ENCODE peak calls at places on chromosomes 16 and 17, in four cellular contexts. D is upper lobe of right lung, I is aorta, X is Peyer's patch. L is an unnamed sample.

GRCh38 chr17:28519236-28519635 is 13.1 kb downstream of the FOXN1 start:
- DNase-seq in D (no peak), I (no peak), X (no peak), L (no peak)

GRCh38 chr17:56754523-56755208 is 79.1 kb downstream of the C17orf67 start:
- DNase-seq in D (no peak), X (no peak), I (no peak), L (peak; percentile 26)

GRCh38 chr16:13982446-13982845 is 62.5 kb downstream of the ERCC4 start:
- DNase-seq in X (no peak), D (no peak), I (no peak), L (no peak)

GRCh38 chr17:42287305-42288077 is 807 bp upstream of the STAT5A start:
- DNase-seq in X (peak; percentile 76), I (peak; percentile 86), D (peak; percentile 80), L (peak; percentile 41)

GRCh38 chr16:4176794-4177438 is 60.7 kb upstream of the ADCY9 start:
- DNase-seq in D (no peak), X (peak; percentile 79), I (no peak), L (no peak)

GRCh38 chr17:12857592-12857991 is 68.3 kb downstream of the ARHGAP44 start:
- DNase-seq in D (no peak), X (no peak), I (no peak), L (no peak)

GRCh38 chr17:57045868-57046671 is 39.0 kb upstream of the AKAP1 start:
- DNase-seq in X (peak; percentile 59), I (peak; percentile 73), D (peak; percentile 83), L (peak; percentile 73)

GRCh38 chr16:20311548-20311947 is 15.8 kb downstream of the GP2 start:
- DNase-seq in X (no peak), I (no peak), D (no peak), L (no peak)

GRCh38 chr16:67269766-67270165 is 9.6 kb upstream of the PLEKHG4 start:
- DNase-seq in I (no peak), X (no peak), D (no peak), L (no peak)

GRCh38 chr17:29617481-29618271 is 5.0 kb downstream of the CORO6 start:
- DNase-seq in X (peak; percentile 95), D (peak; percentile 94), I (peak; percentile 90), L (peak; percentile 82)

GRCh38 chr16:46482895-46483294 is 138.3 kb downstream of the SHCBP1 start:
- DNase-seq in I (no peak), X (no peak), D (no peak), L (no peak)

GRCh38 chr17:35766903-35767510 is 6.3 kb downstream of the C17orf50 start:
- DNase-seq in I (no peak), X (peak; percentile 70), D (no peak), L (peak; percentile 34)

GRCh38 chr17:29807520-29808361 is 122.3 kb downstream of the SSH2 start:
- DNase-seq in I (peak; percentile 72), X (peak; percentile 88), D (peak; percentile 78), L (peak; percentile 55)

GRCh38 chr17:63550816-63551639 is 751 bp downstream of the DCAF7 start:
- DNase-seq in I (no peak), X (no peak), D (peak; percentile 53), L (peak; percentile 10)

GRCh38 chr17:63547083-63547523 is 3.2 kb upstream of the DCAF7 start:
- DNase-seq in D (no peak), X (no peak), I (no peak), L (no peak)

GRCh38 chr17:63549289-63549945 is 860 bp upstream of the DCAF7 start:
- DNase-seq in D (no peak), X (no peak), I (no peak), L (no peak)

GRCh38 chr17:63552211-63552610 is 1.9 kb downstream of the DCAF7 start:
- DNase-seq in D (no peak), I (no peak), X (no peak), L (no peak)

GRCh38 chr17:63549946-63550815 is at the start of gene DCAF7:
- DNase-seq in I (peak; percentile 100), D (peak; percentile 99), X (peak; percentile 100), L (peak; percentile 97)
- H3K4me1 ChIP-seq in I (peaks cover 3% of the 10 kb centered on the region), D (peaks cover 37% of the 10 kb centered on the region), X (peaks cover 15% of the 10 kb centered on the region), L (peaks cover 27% of the 10 kb centered on the region)

GRCh38 chr16:86909359-86910145 is 331.2 kb downstream of the FOXL1 start:
- DNase-seq in I (peak; percentile 19), X (no peak), D (no peak), L (no peak)

GRCh38 chr16:86910146-86910805 is 331.9 kb downstream of the FOXL1 start:
- DNase-seq in X (no peak), I (peak; percentile 16), D (no peak), L (no peak)

GRCh38 chr16:86910821-86911220 is 332.5 kb downstream of the FOXL1 start:
- DNase-seq in I (no peak), D (no peak), X (no peak), L (no peak)

GRCh38 chr16:86913886-86914285 is 335.5 kb downstream of the FOXL1 start:
- DNase-seq in X (no peak), D (no peak), I (no peak), L (no peak)

DNA sequence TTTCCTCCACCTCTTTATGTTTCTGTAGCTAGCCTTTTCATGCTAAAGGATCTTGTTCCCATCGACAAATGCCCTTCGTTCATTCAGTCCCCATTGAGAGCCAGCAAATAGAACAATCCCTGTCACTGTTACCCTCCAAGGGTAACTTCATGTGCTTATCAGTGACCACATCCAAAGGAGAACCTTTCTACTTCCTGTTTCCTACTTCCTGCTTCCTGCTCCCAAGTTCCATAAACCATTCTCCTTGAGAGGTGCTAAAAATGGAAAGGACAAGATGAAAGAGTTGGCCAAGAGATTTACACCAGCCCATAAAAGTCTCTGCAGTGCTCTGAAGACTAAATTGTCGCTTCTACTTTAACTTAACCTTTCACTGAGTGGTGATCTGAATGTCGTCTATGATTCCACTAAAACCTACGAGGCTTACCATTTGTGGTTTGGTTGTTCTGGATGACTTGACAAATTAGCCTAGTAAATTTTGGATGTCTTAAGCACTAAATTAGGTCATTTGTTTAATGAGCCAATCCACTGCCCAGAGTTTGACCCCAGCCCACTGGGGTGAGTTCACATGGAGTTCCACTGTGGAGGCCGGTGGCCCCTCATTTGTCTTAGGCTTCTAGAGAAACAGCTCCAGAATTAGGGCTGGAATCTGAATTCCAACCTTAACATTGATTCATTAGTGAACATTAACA is 333.1 kb downstream of the FOXL1 start:
- DNase-seq in D (no peak), X (no peak), I (no peak), L (no peak)
- H3K4me3 ChIP-seq in D (no peak overlapping the region), X (no peak overlapping the region), I (no peak overlapping the region), L (no peak overlapping the region)

GRCh38 chr17:82528484-82529265 is 9.1 kb downstream of the FOXK2 start:
- DNase-seq in D (no peak), X (peak; percentile 73), I (peak; percentile 63), L (no peak)

GRCh38 chr17:82531431-82531881 is 11.9 kb downstream of the FOXK2 start:
- DNase-seq in X (no peak), D (no peak), I (no peak), L (no peak)

GRCh38 chr17:82525712-82526111 is 6.2 kb downstream of the FOXK2 start:
- DNase-seq in I (no peak), X (no peak), D (no peak), L (no peak)

GRCh38 chr17:82527893-82528292 is 8.4 kb downstream of the FOXK2 start:
- DNase-seq in X (no peak), D (no peak), I (no peak), L (no peak)

DNA sequence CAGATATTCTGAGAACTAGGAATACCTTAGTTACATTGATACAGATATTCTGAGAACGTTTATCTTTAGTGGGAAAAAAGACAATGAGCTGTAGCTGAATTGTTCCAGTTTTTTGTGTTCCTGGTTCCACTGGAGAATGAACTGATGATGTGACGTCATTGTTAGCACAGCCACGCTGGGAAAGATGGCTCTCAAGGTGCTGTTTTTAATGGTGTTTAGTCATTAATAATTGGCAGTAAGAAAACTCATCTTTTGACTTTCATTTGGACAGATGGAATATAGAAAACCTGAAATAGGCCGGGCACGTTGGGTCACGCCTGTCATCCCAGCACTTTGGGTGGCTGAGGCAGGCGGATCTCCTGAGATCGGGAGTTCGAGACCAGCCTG is 10.4 kb downstream of the FOXK2 start:
- DNase-seq in D (no peak), I (no peak), X (no peak), L (no peak)
- H3K4me1 ChIP-seq in D (peaks cover 61% of the 10 kb centered on the region), I (no peaks in the 10 kb centered on the region), X (peaks cover 34% of the 10 kb centered on the region), L (peaks cover 23% of the 10 kb centered on the region)

DNA sequence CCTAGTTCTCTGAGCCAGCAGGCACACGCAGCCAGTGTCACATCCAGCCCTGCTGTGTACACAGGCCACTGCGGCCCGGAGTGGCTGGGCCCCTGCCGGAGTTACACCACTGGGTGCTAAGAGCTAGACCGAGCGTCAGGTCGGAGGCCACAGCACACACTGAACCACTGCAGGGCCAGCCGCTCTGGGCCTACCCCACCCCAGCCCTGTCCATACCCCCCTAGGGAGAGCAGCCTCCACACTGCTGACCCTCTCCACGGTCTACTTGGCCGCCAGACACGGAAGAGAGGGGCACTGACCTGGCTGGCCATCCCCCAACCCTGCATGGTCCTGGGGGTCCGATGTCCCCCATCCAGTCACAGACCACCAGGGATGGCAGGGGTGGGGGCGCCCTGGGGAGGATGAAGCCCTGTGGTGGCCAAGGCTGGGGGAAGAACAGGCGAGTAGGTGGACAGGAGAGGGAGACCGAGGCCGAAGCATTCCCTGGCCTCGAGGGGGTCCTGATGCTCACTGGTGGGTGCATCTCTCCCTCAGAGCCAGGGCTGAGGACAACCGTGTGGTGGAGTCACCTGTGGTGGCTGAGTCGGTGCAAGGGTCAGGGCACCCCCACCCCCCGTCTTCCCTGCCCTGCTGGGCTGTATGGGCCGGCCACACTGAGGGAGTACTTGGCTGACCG is 34.9 kb upstream of the ZC3H18 start:
- DNase-seq in X (no peak), I (peak; percentile 46), D (no peak), L (no peak)
- H3K4me3 ChIP-seq in X (peak overlapping the region; percentile 71), I (no peak overlapping the region), D (peak overlapping the region; percentile 53), L (peak overlapping the region; percentile 33)

GRCh38 chr16:87948119-87948545 is 3.1 kb upstream of the BANP start:
- DNase-seq in D (no peak), I (no peak), X (no peak), L (no peak)

GRCh38 chr16:87949071-87949744 is 2.0 kb upstream of the BANP start:
- DNase-seq in D (no peak), I (no peak), X (peak; percentile 69), L (no peak)

GRCh38 chr16:87948735-87949070 is 2.5 kb upstream of the BANP start:
- DNase-seq in I (no peak), X (no peak), D (no peak), L (no peak)

GRCh38 chr16:87946596-87947350 is 4.5 kb upstream of the BANP start:
- DNase-seq in X (no peak), D (no peak), I (no peak), L (no peak)

GRCh38 chr16:87947356-87948118 is 3.7 kb upstream of the BANP start:
- DNase-seq in D (no peak), I (no peak), X (no peak), L (no peak)
- H3K4me1 ChIP-seq in D (peaks cover 5% of the 10 kb centered on the region), I (no peaks in the 10 kb centered on the region), X (peaks cover 10% of the 10 kb centered on the region), L (peaks cover 6% of the 10 kb centered on the region)

GRCh38 chr17:50591338-50591737 is 30.8 kb downstream of the CACNA1G start:
- DNase-seq in I (no peak), X (no peak), D (no peak), L (no peak)
- H3K4me3 ChIP-seq in I (no peak overlapping the region), X (no peak overlapping the region), D (no peak overlapping the region), L (no peak overlapping the region)

DNA sequence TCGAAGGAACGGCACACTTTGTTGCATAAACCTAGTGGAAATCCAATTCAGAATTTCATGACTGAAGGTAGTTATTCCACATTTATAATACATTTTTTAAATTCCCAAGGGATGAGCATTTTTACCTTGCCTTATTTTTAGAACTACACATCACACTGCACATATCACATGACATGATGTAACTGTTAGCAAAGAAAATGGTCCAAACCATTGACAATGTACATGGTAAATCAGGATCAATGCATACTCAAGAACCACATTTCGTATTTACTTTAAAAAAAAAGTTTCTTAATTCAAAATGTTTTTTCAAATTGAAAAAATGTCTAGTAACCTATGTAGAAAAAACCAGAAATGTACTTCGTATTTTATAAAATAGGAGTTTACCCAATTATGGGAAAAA is 2.5 kb downstream of the KANSL1 start:
- DNase-seq in D (no peak), I (no peak), X (no peak), L (no peak)
- H3K4me1 ChIP-seq in D (peaks cover 49% of the 10 kb centered on the region), I (peaks cover 3% of the 10 kb centered on the region), X (peaks cover 17% of the 10 kb centered on the region), L (peaks cover 50% of the 10 kb centered on the region)

L was measured in naive thymus-derived CD4-positive, alpha-beta T cell.